ENCODE peak calls at places on chromosomes 16 and 17, in four cellular contexts. L is H1, D is SK-N-SH, R is HCT116. N is an unnamed sample.

GRCh38 chr17:42577140-42577531 is 393 bp downstream of the PSMC3IP start:
- DNase-seq in L (no peak), R (no peak), D (no peak), N (no peak)

GRCh38 chr17:71792966-71793365 is 327.9 kb upstream of the SOX9 start:
- DNase-seq in L (no peak), R (no peak), D (no peak), N (peak)

GRCh38 chr17:46072998-46073397 is 73.9 kb downstream of the STH start:
- DNase-seq in L (no peak), D (no peak), R (no peak), N (no peak)

GRCh38 chr17:9905902-9906301 is 831 bp upstream of the RCVRN start:
- DNase-seq in L (no peak), R (peak), D (peak), N (no peak)

GRCh38 chr16:68993885-68994284 is 111.6 kb upstream of the HAS3 start:
- DNase-seq in D (no peak), L (no peak), R (no peak), N (no peak)

GRCh38 chr16:57386381-57386951 is 14.2 kb downstream of the CX3CL1 start:
- DNase-seq in D (no peak), L (no peak), R (no peak), N (no peak)

GRCh38 chr16:89152831-89153700 is 18.5 kb upstream of the CDH15 start:
- DNase-seq in D (no peak), L (no peak), R (no peak), N (no peak)

GRCh38 chr17:6365187-6365943 is 69.6 kb downstream of the AIPL1 start:
- DNase-seq in D (no peak), R (no peak), L (no peak), N (peak)

GRCh38 chr17:9473716-9474115 is 101.9 kb downstream of the STX8 start:
- DNase-seq in R (no peak), L (no peak), D (no peak), N (no peak)

GRCh38 chr16:89330177-89330856 is 112.8 kb downstream of the ZNF778 start:
- DNase-seq in D (no peak), L (no peak), R (peak), N (no peak)

GRCh38 chr16:52705192-52705591 is 158.2 kb upstream of the TOX3 start:
- DNase-seq in L (no peak), D (peak), R (no peak), N (no peak)

GRCh38 chr16:78897299-78897698 is 703.2 kb downstream of the MAF start:
- DNase-seq in R (no peak), L (no peak), D (no peak), N (no peak)

GRCh38 chr16:79066621-79067020 is 533.9 kb downstream of the MAF start:
- DNase-seq in R (no peak), D (no peak), L (no peak), N (no peak)

GRCh38 chr16:19488213-19488640 is 33.7 kb downstream of the GDE1 start:
- DNase-seq in D (no peak), L (no peak), R (no peak), N (no peak)

GRCh38 chr17:4645642-4646041 is 4.2 kb upstream of the ALOX15 start:
- DNase-seq in D (no peak), R (no peak), L (no peak), N (no peak)

GRCh38 chr17:1865252-1866037 is 35.6 kb downstream of the RPA1 start:
- DNase-seq in D (peak), L (no peak), R (peak), N (peak)

GRCh38 chr17:15501282-15501681 is 33.9 kb upstream of the CDRT4 start:
- DNase-seq in D (no peak), L (no peak), R (no peak), N (no peak)

GRCh38 chr16:50274771-50275415 is 8.5 kb downstream of the ADCY7 start:
- DNase-seq in D (no peak), L (no peak), R (no peak), N (no peak)

GRCh38 chr17:66667491-66668030 is 167.4 kb upstream of the CACNG5 start:
- DNase-seq in D (no peak), L (no peak), R (no peak), N (no peak)

GRCh38 chr17:49676276-49676868 is 1.5 kb downstream of the SPOP start:
- DNase-seq in D (no peak), L (no peak), R (no peak), N (no peak)

GRCh38 chr16:22694887-22695382 is 119.0 kb upstream of the HS3ST2 start:
- DNase-seq in R (no peak), D (no peak), L (no peak), N (no peak)

GRCh38 chr17:39141915-39142664 is 9.3 kb downstream of the PLXDC1 start:
- DNase-seq in L (no peak), D (no peak), R (no peak), N (no peak)

GRCh38 chr17:77888242-77889134 is 70.0 kb upstream of the TNRC6C start:
- DNase-seq in D (no peak), R (no peak), L (no peak), N (no peak)

GRCh38 chr17:58278661-58279015 is 2.1 kb downstream of the MPO start:
- DNase-seq in L (no peak), D (peak), R (no peak), N (no peak)

DNA sequence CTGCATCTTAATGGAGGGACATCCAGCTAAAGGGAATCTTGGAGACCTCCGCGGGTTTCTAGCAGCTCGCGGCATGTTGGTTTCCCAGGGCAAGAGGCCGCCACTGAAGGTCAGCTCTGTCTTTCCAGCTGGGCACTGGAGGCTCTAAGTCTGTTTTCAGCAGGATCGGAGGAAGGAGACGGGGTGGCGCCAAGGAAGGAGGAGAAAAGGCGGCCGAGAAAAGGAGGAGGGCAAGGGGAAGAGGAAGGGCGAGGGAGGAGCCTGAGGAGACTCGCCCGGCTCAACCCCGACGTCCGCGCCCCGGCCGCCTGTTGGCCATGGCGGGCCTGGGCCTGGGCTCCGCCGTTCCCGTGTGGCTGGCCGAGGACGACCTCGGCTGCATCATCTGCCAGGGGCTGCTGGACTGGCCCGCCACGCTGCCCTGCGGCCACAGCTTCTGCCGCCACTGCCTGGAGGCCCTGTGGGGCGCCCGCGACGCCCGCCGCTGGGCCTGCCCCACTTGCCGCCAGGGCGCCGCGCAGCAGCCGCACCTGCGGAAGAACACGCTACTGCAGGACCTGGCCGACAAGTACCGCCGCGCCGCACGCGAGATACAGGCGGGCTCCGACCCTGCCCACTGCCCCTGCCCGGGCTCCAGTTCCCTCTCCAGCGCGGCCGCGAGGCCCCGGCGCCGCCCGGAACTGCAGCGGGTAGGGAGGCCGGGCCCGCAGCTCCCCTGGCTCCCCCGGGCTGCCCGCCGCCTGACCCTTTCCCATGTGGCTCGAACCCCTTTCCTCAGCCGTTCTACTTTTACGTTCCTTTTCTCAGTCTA is at the start of gene RNF135:
- DNase-seq in D (no peak), L (peak), R (peak), N (no peak)
- TF ChIP-seq SIN3A in D (no peak), L (peak), R (no peak), N (peak)

DNA sequence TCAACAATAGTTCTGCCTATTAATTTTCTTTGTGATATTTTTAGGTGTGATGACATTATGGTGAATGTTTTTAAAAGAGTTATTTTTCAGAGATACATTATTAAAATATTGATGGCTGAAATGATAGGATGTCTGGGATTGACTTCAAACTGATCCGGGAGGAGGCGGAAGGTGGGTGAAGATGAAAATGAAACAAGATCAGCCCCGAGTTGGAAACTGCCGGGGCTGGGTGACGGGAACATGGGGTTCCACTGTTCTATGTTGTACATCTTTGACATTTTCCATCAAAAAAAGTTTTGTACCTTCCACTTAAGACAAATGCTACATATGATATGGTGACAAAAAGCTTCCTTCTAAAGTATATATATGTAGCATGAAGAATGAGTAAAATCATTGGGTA is 336.9 kb downstream of the XYLT1 start:
- DNase-seq in L (no peak), D (no peak), R (no peak), N (no peak)
- TF ChIP-seq SIN3A in L (no peak), D (no peak), R (no peak), N (no peak)

DNA sequence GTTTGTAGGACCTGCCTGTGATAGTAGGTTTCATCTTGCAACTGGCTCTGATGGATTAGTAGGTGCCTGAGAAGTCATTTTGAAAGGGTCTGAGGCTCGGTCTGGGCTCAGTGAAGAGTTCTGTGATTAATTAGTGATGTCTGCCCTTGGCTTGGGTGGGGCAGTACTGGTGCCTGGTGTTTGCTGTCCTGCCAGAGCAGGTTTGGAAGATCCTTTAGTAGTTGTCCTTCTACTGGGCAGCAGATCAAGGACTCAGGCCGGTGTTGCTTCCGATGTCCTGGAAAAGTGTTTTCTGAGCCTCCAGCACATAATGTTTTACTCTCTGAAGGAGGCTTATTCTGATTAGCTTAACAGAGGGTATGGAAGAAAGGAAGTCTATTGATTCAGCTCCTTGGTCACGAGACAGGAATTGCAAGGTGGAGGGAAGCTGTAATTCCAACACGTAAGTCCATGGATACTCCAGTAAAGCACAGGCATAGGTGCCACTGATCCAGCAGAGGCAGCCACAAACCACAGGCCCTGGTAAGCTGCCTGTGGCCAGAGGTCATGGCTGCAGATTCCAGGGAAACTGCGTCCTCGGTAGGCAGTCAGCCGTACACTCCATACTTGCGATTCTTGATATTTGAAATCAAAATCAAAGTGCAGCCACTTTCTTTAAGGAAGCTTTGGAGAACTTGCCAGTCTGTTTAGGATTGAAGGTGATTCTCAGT is 18.7 kb downstream of the HLF start:
- DNase-seq in R (no peak), L (no peak), D (no peak), N (no peak)
- TF ChIP-seq SIN3A in R (no peak), L (no peak), D (no peak), N (no peak)

GRCh38 chr17:50904522-50905459 is 38.6 kb upstream of the TOB1 start:
- DNase-seq in D (peak), R (no peak), L (no peak), N (no peak)
- TF ChIP-seq SIN3A in D (no peak), R (no peak), L (no peak), N (no peak)

DNA sequence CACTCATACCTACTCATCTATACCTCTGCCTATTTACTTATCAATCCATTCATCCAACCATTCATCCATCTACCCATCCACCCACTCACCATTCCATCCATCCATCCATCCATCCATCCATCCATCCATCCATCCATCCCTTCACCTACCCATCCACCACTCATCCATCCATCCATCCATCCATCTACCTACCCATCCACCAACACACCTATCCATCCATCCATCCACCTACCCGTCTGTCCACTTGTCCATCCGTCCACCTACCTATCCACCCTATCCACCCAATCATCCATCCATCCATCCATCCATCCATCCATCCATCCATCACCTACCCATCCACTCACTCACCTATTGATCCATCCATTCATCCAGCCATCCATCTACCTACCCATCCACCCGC is 235.7 kb downstream of the GSG1L start:
- DNase-seq in D (no peak), L (no peak), R (no peak), N (no peak)
- TF ChIP-seq SIN3A in D (no peak), L (no peak), R (no peak), N (no peak)

GRCh38 chr17:21345236-21345635 is 30.9 kb upstream of the KCNJ12 start:
- DNase-seq in R (no peak), D (peak), L (no peak), N (no peak)
- TF ChIP-seq SIN3A in R (no peak), D (no peak), L (no peak), N (no peak)

DNA sequence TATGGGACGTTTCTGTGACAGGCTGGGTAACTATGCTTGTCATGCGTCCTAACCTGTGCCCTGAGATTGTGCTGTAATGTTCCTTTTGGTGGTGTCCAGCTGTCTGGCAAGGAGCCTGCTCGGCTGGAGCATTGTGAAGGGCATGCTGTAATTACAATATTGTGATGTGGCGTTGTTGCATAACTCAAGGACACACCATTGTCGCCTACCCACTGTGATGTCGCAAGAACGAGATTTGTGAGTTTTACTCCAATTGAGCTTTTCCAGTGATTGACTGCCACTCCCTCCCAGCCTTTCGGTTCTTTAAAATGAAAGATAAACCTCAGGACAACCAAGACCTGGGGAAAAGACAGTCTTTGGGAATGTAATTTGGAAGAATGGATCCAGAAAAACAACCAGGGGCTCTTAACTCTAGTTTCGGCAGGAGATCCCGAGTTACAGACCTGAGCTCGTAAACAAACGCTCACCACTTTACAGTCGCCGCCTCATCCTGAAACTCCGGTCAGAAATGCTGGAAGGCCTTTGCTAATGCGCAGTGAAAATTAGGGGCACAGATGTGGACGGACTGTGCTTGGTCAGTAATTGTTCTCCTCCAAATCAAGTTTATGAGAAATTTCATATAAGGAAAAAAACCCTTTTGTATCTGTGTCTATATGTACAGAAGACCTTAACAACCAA is 1.3 kb downstream of the ZNF750 start:
- DNase-seq in R (no peak), D (no peak), L (no peak), N (no peak)
- TF ChIP-seq SIN3A in R (no peak), D (no peak), L (no peak), N (no peak)

GRCh38 chr17:56690441-56691291 is 97.2 kb downstream of the NOG start:
- DNase-seq in R (no peak), L (no peak), D (no peak), N (no peak)

GRCh38 chr17:56697190-56697589 is 103.7 kb downstream of the NOG start:
- DNase-seq in D (no peak), L (no peak), R (no peak), N (no peak)

GRCh38 chr17:56699186-56699895 is 105.8 kb downstream of the NOG start:
- DNase-seq in D (peak), L (peak), R (peak), N (peak)

GRCh38 chr17:56694825-56695224 is 101.3 kb downstream of the NOG start:
- DNase-seq in R (no peak), D (no peak), L (no peak), N (no peak)
- TF ChIP-seq SIN3A in R (no peak), D (no peak), L (no peak), N (no peak)

GRCh38 chr17:81370304-81370703 is 25.0 kb upstream of the BAHCC1 start:
- DNase-seq in R (no peak), D (no peak), L (no peak), N (no peak)

GRCh38 chr17:81373536-81374160 is 21.6 kb upstream of the BAHCC1 start:
- DNase-seq in D (no peak), L (no peak), R (no peak), N (no peak)

GRCh38 chr17:81368623-81369022 is 26.6 kb upstream of the BAHCC1 start:
- DNase-seq in D (no peak), L (no peak), R (no peak), N (no peak)

GRCh38 chr17:81374890-81375289 is 20.4 kb upstream of the BAHCC1 start:
- DNase-seq in D (no peak), R (no peak), L (no peak), N (no peak)

DNA sequence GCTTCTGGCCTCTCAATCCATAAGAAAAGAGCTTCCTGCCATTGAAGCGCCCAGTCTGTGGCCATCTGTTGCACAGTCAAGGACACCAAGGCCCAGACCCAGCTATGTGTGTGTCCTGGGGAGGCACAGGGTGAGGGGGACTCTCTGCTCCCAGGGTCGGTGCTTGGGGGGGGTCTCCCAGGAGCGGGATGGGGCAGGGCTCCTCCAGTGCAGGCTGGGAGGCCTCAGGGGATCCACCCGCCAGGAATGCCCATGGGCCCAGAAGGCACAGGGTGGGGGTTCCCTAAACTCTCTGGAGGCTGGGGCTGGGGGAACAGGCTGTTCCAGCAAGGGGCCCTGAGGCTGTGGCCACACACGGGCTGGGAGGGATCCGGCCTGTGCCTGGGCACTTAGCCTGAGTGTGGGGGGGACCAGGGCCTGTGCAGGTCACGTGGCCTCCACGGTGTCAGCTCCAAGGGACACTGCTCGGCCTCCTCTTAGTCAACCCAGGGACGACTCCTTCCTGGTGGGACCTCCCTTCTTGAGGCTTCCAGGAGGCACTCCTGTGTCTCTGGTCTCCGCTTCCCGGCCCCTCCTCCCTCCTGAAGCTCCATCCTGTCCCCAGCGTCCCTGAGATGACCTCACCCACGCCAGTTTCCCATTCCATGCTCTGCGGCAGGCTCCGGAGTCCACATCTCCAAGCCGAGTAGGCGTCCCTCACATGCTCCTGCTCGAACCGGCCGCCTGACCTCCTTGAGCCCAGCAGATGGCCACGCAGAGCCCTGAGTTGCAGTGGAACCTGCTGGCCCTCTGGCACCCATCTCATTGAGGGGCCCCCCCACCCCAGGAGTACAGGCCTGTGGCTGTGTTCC is 23.1 kb upstream of the BAHCC1 start:
- DNase-seq in D (peak), L (no peak), R (peak), N (no peak)
- TF ChIP-seq SIN3A in D (no peak), L (no peak), R (no peak), N (no peak)

DNA sequence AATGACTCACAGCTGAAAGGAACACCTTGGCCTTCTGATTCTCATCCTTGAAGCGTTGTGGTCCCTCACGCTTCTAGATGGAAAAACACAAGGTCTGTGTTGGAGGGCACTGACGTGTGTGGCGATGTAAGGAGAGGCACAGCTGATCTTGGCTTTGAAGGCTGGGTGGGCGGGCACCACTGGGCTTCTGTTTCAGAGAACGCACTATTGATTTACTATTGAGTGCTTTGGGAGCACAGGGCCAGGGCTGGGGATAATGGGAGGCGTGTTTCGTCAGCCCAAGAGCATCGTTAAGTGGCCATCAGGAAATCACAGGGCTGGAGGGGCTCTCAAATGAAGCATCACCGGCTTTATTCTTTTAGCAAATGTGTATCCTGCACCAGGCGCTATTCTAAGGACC is 70.7 kb downstream of the CMIP start:
- DNase-seq in D (no peak), L (no peak), R (no peak), N (no peak)
- TF ChIP-seq SIN3A in D (no peak), L (no peak), R (no peak), N (no peak)